ENCODE peak calls at places on chromosomes 2 and 18, in eight cellular contexts. Y, M, J, R, S, L, G and D are unnamed samples.

GRCh38 chr18:45651269-45651668 is 36.0 kb downstream of the SLC14A2 start:
- DNase-seq in Y (no peak), M (no peak), J (no peak), R (no peak), S (no peak), L (no peak), G (no peak), D (no peak)

GRCh38 chr18:45399146-45399545 is 216.1 kb upstream of the SLC14A2 start:
- DNase-seq in Y (no peak), M (no peak), J (no peak), R (no peak), S (no peak), L (no peak), G (no peak), D (no peak)

GRCh38 chr2:184113691-184114403 is 484.5 kb upstream of the ZNF804A start:
- DNase-seq in Y (no peak), M (no peak), J (no peak), R (no peak), S (no peak), L (peak; percentile 21), G (no peak), D (no peak)

GRCh38 chr2:143908843-143909242 is 611.1 kb downstream of the ZEB2 start:
- DNase-seq in Y (no peak), M (no peak), J (no peak), R (no peak), S (no peak), L (no peak), G (no peak), D (no peak)

GRCh38 chr18:37435150-37435872 is 130.3 kb downstream of the CELF4 start:
- DNase-seq in Y (no peak), M (no peak), J (no peak), R (no peak), S (no peak), L (peak; percentile 61), G (no peak), D (no peak)

GRCh38 chr2:216057688-216058193 is 23.9 kb downstream of the PECR start:
- DNase-seq in Y (no peak), M (peak; percentile 94), J (peak; percentile 70), R (no peak), S (no peak), L (peak; percentile 70), G (peak; percentile 43), D (no peak)

GRCh38 chr18:3603460-3604259 is 153.7 kb downstream of the TGIF1 start:
- DNase-seq in Y (peak; percentile 83), M (peak; percentile 42), J (peak; percentile 98), R (peak; percentile 53), S (no peak), L (peak; percentile 97), G (no peak), D (no peak)

GRCh38 chr2:129717560-129718128 is 261.8 kb upstream of the RAB6C start:
- DNase-seq in Y (no peak), M (no peak), J (no peak), R (no peak), S (no peak), L (no peak), G (no peak), D (no peak)

GRCh38 chr2:158841839-158842238 is 46.7 kb downstream of the DAPL1 start:
- DNase-seq in Y (no peak), M (no peak), J (peak; percentile 68), R (no peak), S (no peak), L (no peak), G (no peak), D (no peak)

GRCh38 chr2:85175369-85176299 is 42.4 kb downstream of the TCF7L1 start:
- DNase-seq in Y (no peak), M (no peak), J (peak; percentile 70), R (no peak), S (peak; percentile 71), L (peak; percentile 44), G (no peak), D (no peak)

GRCh38 chr2:193679850-193680249 is 1485.1 kb upstream of the TMEFF2 start:
- DNase-seq in Y (peak; percentile 17), M (no peak), J (no peak), R (peak; percentile 4), S (no peak), L (no peak), G (no peak), D (no peak)

GRCh38 chr18:42583197-42583776 is 532.2 kb downstream of the RIT2 start:
- DNase-seq in Y (peak; percentile 69), M (no peak), J (no peak), R (no peak), S (no peak), L (no peak), G (no peak), D (no peak)

GRCh38 chr2:206217162-206217561 is 57.3 kb upstream of the ZDBF2 start:
- DNase-seq in Y (peak; percentile 55), M (no peak), J (no peak), R (no peak), S (no peak), L (no peak), G (no peak), D (no peak)

GRCh38 chr18:74817576-74817975 is 219.9 kb downstream of the ZNF407 start:
- DNase-seq in Y (no peak), M (no peak), J (peak; percentile 16), R (no peak), S (no peak), L (no peak), G (no peak), D (no peak)

GRCh38 chr18:74825460-74825859 is 227.8 kb downstream of the ZNF407 start:
- DNase-seq in Y (no peak), M (no peak), J (no peak), R (no peak), S (no peak), L (no peak), G (no peak), D (no peak)

GRCh38 chr18:74819433-74820059 is 221.9 kb downstream of the ZNF407 start:
- DNase-seq in Y (peak; percentile 67), M (peak; percentile 31), J (no peak), R (peak; percentile 55), S (no peak), L (peak; percentile 19), G (no peak), D (peak; percentile 26)

GRCh38 chr18:74818776-74819175 is 221.1 kb downstream of the ZNF407 start:
- DNase-seq in Y (no peak), M (no peak), J (no peak), R (no peak), S (no peak), L (peak; percentile 52), G (no peak), D (no peak)

DNA sequence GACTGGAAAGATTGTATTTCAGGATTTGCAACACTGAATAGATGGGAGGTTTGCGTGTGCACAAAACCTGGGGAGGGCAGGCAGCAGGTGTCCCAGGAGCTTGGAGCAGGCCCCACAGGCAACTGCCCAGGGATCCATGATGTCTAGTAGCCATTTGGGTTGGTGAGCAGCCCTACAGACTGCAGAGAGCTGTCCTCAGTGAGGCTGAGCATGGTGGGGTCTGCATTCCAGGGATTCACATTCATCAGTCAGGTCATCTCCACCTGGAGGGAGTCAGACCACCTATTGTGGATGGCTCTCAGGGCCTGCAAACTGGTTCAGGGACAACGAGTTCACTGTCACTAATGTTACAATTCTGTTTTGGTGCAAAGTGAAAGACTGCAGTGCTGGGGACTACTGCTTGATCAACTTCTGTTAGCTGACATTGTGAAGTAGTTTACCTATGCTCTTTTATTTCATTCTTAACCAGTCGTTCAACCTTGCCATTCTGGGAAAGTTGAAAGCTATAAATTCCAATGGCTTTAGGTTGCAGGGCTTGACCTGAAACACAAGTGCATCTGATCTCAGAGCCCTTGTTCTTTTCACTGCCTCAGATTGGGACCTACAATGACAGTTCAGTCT is 222.6 kb downstream of the ZNF407 start:
- DNase-seq in Y (no peak), M (no peak), J (no peak), R (no peak), S (no peak), L (no peak), G (no peak), D (no peak)
- H3K4me3 ChIP-seq in Y (no peak overlapping the region), M (no peak overlapping the region), J (no peak overlapping the region), R (no peak overlapping the region), S (no peak overlapping the region), L (no peak overlapping the region), G (no peak overlapping the region), D (no peak overlapping the region)

GRCh38 chr2:201232125-201232815 is 28.1 kb upstream of the CASP8 start:
- DNase-seq in Y (peak; percentile 96), M (peak; percentile 97), J (peak; percentile 94), R (peak; percentile 80), S (peak; percentile 90), L (peak; percentile 93), G (peak; percentile 88), D (peak; percentile 96)

GRCh38 chr2:201228271-201228911 is 31.9 kb upstream of the CASP8 start:
- DNase-seq in Y (no peak), M (no peak), J (peak; percentile 33), R (no peak), S (no peak), L (no peak), G (no peak), D (no peak)

GRCh38 chr2:201223089-201224073 is 37.0 kb upstream of the CASP8 start:
- DNase-seq in Y (no peak), M (peak; percentile 79), J (no peak), R (no peak), S (no peak), L (no peak), G (no peak), D (no peak)

GRCh38 chr2:201233192-201234166 is 26.9 kb upstream of the CASP8 start:
- DNase-seq in Y (peak; percentile 95), M (peak; percentile 96), J (peak; percentile 36), R (peak; percentile 68), S (peak; percentile 73), L (peak; percentile 75), G (peak; percentile 71), D (peak; percentile 98)

GRCh38 chr2:201228912-201229290 is 31.4 kb upstream of the CASP8 start:
- DNase-seq in Y (no peak), M (peak; percentile 19), J (no peak), R (no peak), S (no peak), L (no peak), G (no peak), D (no peak)
- H3K4me3 ChIP-seq in Y (no peak overlapping the region), M (no peak overlapping the region), J (no peak overlapping the region), R (no peak overlapping the region), S (no peak overlapping the region), L (no peak overlapping the region), G (no peak overlapping the region), D (no peak overlapping the region)

GRCh38 chr18:11947214-11948119 is 33.8 kb upstream of the IMPA2 start:
- DNase-seq in Y (peak; percentile 90), M (peak; percentile 86), J (peak; percentile 97), R (peak; percentile 79), S (peak; percentile 97), L (peak; percentile 97), G (peak; percentile 44), D (no peak)
- H3K4me3 ChIP-seq in Y (peak overlapping the region; percentile 42), M (peak overlapping the region; percentile 34), J (peak overlapping the region; percentile 67), R (peak overlapping the region; percentile 50), S (peak overlapping the region; percentile 52), L (peak overlapping the region; percentile 48), G (peak overlapping the region; percentile 73), D (no peak overlapping the region)

DNA sequence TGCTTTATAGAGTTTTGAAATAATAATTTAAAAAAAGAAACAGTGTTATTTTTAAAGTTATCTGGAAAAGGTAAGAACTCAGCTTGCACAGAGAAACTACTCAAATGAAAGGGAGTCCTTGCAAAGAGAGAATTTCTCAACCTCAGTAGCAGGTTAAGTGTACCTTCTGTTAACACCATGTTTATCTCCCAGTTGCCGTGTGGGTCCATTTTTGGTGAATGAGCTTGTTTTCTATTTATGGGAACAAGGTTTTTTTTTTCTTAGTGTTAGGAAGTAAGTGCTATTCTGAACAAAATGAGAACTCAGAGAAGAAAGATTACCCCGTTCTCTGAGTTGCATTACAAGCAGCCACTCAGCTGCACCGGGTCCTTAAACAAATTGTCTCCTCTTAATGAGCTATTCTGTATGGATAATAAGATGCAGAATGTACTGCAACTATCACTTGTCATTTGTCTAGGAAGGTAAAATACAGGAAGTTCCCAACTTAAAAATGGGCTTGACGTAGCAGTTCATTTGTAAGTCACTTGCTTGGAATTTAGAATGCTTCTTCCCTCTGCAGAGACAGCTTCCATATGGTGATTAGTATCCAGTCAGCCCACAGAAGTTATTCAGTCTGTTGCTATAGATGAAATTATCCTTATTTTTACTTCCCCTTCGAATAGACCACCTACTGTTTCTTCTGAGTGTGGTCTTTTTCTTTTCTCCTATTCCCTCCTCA is 74.9 kb downstream of the LTBP1 start:
- DNase-seq in Y (no peak), M (no peak), J (peak; percentile 74), R (no peak), S (no peak), L (no peak), G (no peak), D (no peak)
- H3K4me3 ChIP-seq in Y (no peak overlapping the region), M (no peak overlapping the region), J (no peak overlapping the region), R (no peak overlapping the region), S (no peak overlapping the region), L (no peak overlapping the region), G (no peak overlapping the region), D (no peak overlapping the region)